ENCODE peak calls at places on chromosomes 1 and 21, in ten cellular contexts. One of them, this sample, is unnamed.

GRCh38 chr1:246104927-246105326 is 402.2 kb downstream of the SMYD3 start:
- DNase-seq in H9: no peak
- DNase-seq in fibroblast of lung: peak; percentile 11
- DNase-seq in neuronal stem cell: no peak
- DNase-seq in GM23248: no peak
- DNase-seq in mesenchymal stem cell: no peak
- DNase-seq in IMR-90: no peak
- DNase-seq in HCT116: no peak
- DNase-seq in neural progenitor cell: no peak
- DNase-seq in K562: peak; percentile 29
- DNase-seq in this sample: no peak

GRCh38 chr1:209057083-209057482 is 526.4 kb upstream of the CAMK1G start:
- DNase-seq in H9: no peak
- DNase-seq in fibroblast of lung: no peak
- DNase-seq in neuronal stem cell: no peak
- DNase-seq in GM23248: no peak
- DNase-seq in mesenchymal stem cell: no peak
- DNase-seq in IMR-90: no peak
- DNase-seq in HCT116: no peak
- DNase-seq in neural progenitor cell: no peak
- DNase-seq in K562: no peak
- DNase-seq in this sample: no peak

GRCh38 chr1:85707267-85707989 is 805 bp downstream of the ZNHIT6 start:
- DNase-seq in H9: no peak
- DNase-seq in fibroblast of lung: peak; percentile 7
- DNase-seq in neuronal stem cell: no peak
- DNase-seq in GM23248: peak; percentile 43
- DNase-seq in mesenchymal stem cell: peak; percentile 13
- DNase-seq in IMR-90: no peak
- DNase-seq in HCT116: no peak
- DNase-seq in neural progenitor cell: no peak
- DNase-seq in K562: no peak
- DNase-seq in this sample: no peak

GRCh38 chr1:245666412-245666811 is 511.6 kb downstream of the KIF26B start:
- DNase-seq in H9: no peak
- DNase-seq in fibroblast of lung: no peak
- DNase-seq in neuronal stem cell: no peak
- DNase-seq in GM23248: no peak
- DNase-seq in mesenchymal stem cell: no peak
- DNase-seq in IMR-90: no peak
- DNase-seq in HCT116: no peak
- DNase-seq in neural progenitor cell: no peak
- DNase-seq in K562: no peak
- DNase-seq in this sample: no peak

GRCh38 chr21:16588433-16588860 is 858.7 kb downstream of the USP25 start:
- DNase-seq in H9: peak; percentile 59
- DNase-seq in fibroblast of lung: peak; percentile 92
- DNase-seq in neuronal stem cell: peak; percentile 32
- DNase-seq in GM23248: peak; percentile 96
- DNase-seq in mesenchymal stem cell: peak; percentile 73
- DNase-seq in IMR-90: peak; percentile 84
- DNase-seq in HCT116: no peak
- DNase-seq in neural progenitor cell: peak; percentile 75
- DNase-seq in K562: no peak
- DNase-seq in this sample: peak; percentile 86

GRCh38 chr21:46157396-46157986 is 2.1 kb upstream of the FTCD start:
- DNase-seq in H9: peak; percentile 12
- DNase-seq in fibroblast of lung: no peak
- DNase-seq in neuronal stem cell: no peak
- DNase-seq in GM23248: no peak
- DNase-seq in mesenchymal stem cell: no peak
- DNase-seq in IMR-90: no peak
- DNase-seq in HCT116: no peak
- DNase-seq in neural progenitor cell: no peak
- DNase-seq in K562: no peak
- DNase-seq in this sample: no peak

GRCh38 chr1:89918794-89919155 is 76.1 kb upstream of the ZNF326 start:
- DNase-seq in H9: no peak
- DNase-seq in fibroblast of lung: no peak
- DNase-seq in neuronal stem cell: no peak
- DNase-seq in GM23248: no peak
- DNase-seq in mesenchymal stem cell: no peak
- DNase-seq in IMR-90: no peak
- DNase-seq in HCT116: no peak
- DNase-seq in neural progenitor cell: no peak
- DNase-seq in K562: no peak
- DNase-seq in this sample: no peak

GRCh38 chr1:204545202-204545601 is 29.0 kb downstream of the MDM4 start:
- DNase-seq in H9: no peak
- DNase-seq in fibroblast of lung: peak; percentile 29
- DNase-seq in neuronal stem cell: no peak
- DNase-seq in GM23248: peak; percentile 61
- DNase-seq in mesenchymal stem cell: peak; percentile 43
- DNase-seq in IMR-90: peak; percentile 58
- DNase-seq in HCT116: no peak
- DNase-seq in neural progenitor cell: no peak
- DNase-seq in K562: no peak
- DNase-seq in this sample: no peak

GRCh38 chr1:180524915-180525695 is 22.7 kb upstream of the ACBD6 start:
- DNase-seq in H9: no peak
- DNase-seq in fibroblast of lung: no peak
- DNase-seq in neuronal stem cell: no peak
- DNase-seq in GM23248: no peak
- DNase-seq in mesenchymal stem cell: no peak
- DNase-seq in IMR-90: no peak
- DNase-seq in HCT116: no peak
- DNase-seq in neural progenitor cell: no peak
- DNase-seq in K562: no peak
- DNase-seq in this sample: no peak

GRCh38 chr1:192270398-192270797 is 46.4 kb upstream of the RGS21 start:
- DNase-seq in H9: no peak
- DNase-seq in fibroblast of lung: no peak
- DNase-seq in neuronal stem cell: no peak
- DNase-seq in GM23248: no peak
- DNase-seq in mesenchymal stem cell: no peak
- DNase-seq in IMR-90: peak; percentile 50
- DNase-seq in HCT116: no peak
- DNase-seq in neural progenitor cell: no peak
- DNase-seq in K562: no peak
- DNase-seq in this sample: no peak

GRCh38 chr21:27244356-27244755 is 277.5 kb upstream of the ADAMTS5 start:
- DNase-seq in H9: no peak
- DNase-seq in fibroblast of lung: no peak
- DNase-seq in neuronal stem cell: no peak
- DNase-seq in GM23248: peak; percentile 69
- DNase-seq in mesenchymal stem cell: no peak
- DNase-seq in IMR-90: peak; percentile 15
- DNase-seq in HCT116: no peak
- DNase-seq in neural progenitor cell: no peak
- DNase-seq in K562: no peak
- DNase-seq in this sample: no peak

GRCh38 chr1:203406446-203407045 is 55.6 kb upstream of the FMOD start:
- DNase-seq in H9: no peak
- DNase-seq in fibroblast of lung: no peak
- DNase-seq in neuronal stem cell: no peak
- DNase-seq in GM23248: peak; percentile 40
- DNase-seq in mesenchymal stem cell: peak; percentile 22
- DNase-seq in IMR-90: no peak
- DNase-seq in HCT116: no peak
- DNase-seq in neural progenitor cell: no peak
- DNase-seq in K562: no peak
- DNase-seq in this sample: peak; percentile 80

GRCh38 chr1:203405703-203406430 is 54.9 kb upstream of the FMOD start:
- DNase-seq in H9: no peak
- DNase-seq in fibroblast of lung: no peak
- DNase-seq in neuronal stem cell: no peak
- DNase-seq in GM23248: peak; percentile 14
- DNase-seq in mesenchymal stem cell: no peak
- DNase-seq in IMR-90: no peak
- DNase-seq in HCT116: no peak
- DNase-seq in neural progenitor cell: no peak
- DNase-seq in K562: no peak
- DNase-seq in this sample: no peak

GRCh38 chr1:203410117-203410900 is 59.4 kb upstream of the FMOD start:
- DNase-seq in H9: no peak
- DNase-seq in fibroblast of lung: no peak
- DNase-seq in neuronal stem cell: no peak
- DNase-seq in GM23248: no peak
- DNase-seq in mesenchymal stem cell: no peak
- DNase-seq in IMR-90: no peak
- DNase-seq in HCT116: no peak
- DNase-seq in neural progenitor cell: no peak
- DNase-seq in K562: no peak
- DNase-seq in this sample: no peak

GRCh38 chr1:203407301-203407700 is 56.4 kb upstream of the FMOD start:
- DNase-seq in H9: no peak
- DNase-seq in fibroblast of lung: no peak
- DNase-seq in neuronal stem cell: no peak
- DNase-seq in GM23248: peak; percentile 35
- DNase-seq in mesenchymal stem cell: no peak
- DNase-seq in IMR-90: no peak
- DNase-seq in HCT116: no peak
- DNase-seq in neural progenitor cell: no peak
- DNase-seq in K562: no peak
- DNase-seq in this sample: no peak

DNA sequence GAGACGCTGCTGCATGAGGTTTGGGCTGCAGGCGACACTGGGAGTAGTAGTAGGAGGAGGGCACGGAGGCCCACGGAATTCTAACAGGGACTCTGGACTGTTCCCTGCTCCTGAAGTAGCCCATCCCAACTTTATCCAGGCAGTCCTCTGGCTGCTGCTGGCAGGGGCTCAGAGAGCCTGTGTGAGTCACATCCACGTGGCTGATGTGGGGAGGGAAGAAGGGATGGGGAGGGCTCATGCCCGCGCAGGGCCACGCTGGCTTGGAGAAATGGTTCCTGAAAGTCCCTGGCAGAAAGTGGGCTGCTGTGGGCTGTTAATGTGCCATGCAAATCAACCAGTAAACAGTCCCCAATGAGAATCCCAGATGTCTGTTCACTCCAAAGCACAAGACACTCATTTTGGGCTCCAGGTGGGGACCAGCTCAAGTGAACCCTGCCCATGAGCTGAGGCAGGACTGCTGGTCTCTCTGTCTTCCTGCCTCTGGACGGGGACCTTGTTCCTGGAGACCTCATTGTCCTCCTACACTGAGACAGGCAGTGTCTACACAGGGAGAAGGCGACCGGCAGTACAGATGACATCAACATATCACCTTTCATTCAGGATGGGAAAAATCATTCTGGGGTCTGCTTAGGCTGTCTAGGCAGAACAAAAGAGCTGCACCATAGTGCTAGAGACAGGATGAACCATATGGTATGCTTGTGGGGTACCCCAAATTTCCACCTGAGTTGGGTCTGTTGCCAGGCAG is 57.7 kb upstream of the FMOD start:
- DNase-seq in H9: no peak
- DNase-seq in fibroblast of lung: peak; percentile 84
- DNase-seq in neuronal stem cell: no peak
- DNase-seq in GM23248: peak; percentile 88
- DNase-seq in mesenchymal stem cell: peak; percentile 48
- DNase-seq in IMR-90: peak; percentile 82
- DNase-seq in HCT116: no peak
- DNase-seq in neural progenitor cell: no peak
- DNase-seq in K562: no peak
- DNase-seq in this sample: peak; percentile 88
- H2AFZ ChIP-seq in H9: no peak overlapping the region
- H2AFZ ChIP-seq in fibroblast of lung: peak overlapping the region; percentile 56
- H2AFZ ChIP-seq in neuronal stem cell: no peak overlapping the region
- H2AFZ ChIP-seq in GM23248: peak overlapping the region; percentile 83
- H2AFZ ChIP-seq in mesenchymal stem cell: no peak overlapping the region
- H2AFZ ChIP-seq in IMR-90: peak overlapping the region; percentile 89
- H2AFZ ChIP-seq in HCT116: no peak overlapping the region
- H2AFZ ChIP-seq in neural progenitor cell: peak overlapping the region; percentile 74
- H2AFZ ChIP-seq in K562: no peak overlapping the region
- H2AFZ ChIP-seq in this sample: peak overlapping the region; percentile 98

DNA sequence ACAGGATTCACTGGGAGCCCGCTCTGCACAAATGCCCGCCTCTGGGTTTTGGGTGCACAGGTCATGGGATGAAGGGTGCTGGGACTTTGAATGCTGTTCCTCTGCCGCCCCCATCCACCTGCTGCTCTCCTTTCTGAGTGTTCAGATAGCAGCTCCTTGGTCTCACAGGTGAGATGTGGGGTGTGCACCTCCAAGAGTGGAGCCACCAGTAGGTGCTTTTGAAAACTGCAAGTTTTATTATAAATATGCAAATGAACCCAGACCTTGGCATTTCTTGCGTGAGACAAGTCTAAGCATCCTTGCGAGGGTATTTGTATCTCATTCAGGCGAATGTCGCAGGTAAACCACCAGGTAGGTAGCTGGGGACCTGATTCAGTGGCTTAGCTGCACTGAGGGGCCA is 30.2 kb downstream of the OBSCN start:
- DNase-seq in H9: no peak
- DNase-seq in fibroblast of lung: no peak
- DNase-seq in neuronal stem cell: no peak
- DNase-seq in GM23248: no peak
- DNase-seq in mesenchymal stem cell: no peak
- DNase-seq in IMR-90: no peak
- DNase-seq in HCT116: no peak
- DNase-seq in neural progenitor cell: no peak
- DNase-seq in K562: no peak
- DNase-seq in this sample: no peak
- H2AFZ ChIP-seq in H9: no peak overlapping the region
- H2AFZ ChIP-seq in fibroblast of lung: no peak overlapping the region
- H2AFZ ChIP-seq in neuronal stem cell: no peak overlapping the region
- H2AFZ ChIP-seq in GM23248: no peak overlapping the region
- H2AFZ ChIP-seq in mesenchymal stem cell: no peak overlapping the region
- H2AFZ ChIP-seq in IMR-90: no peak overlapping the region
- H2AFZ ChIP-seq in HCT116: no peak overlapping the region
- H2AFZ ChIP-seq in neural progenitor cell: no peak overlapping the region
- H2AFZ ChIP-seq in K562: no peak overlapping the region
- H2AFZ ChIP-seq in this sample: no peak overlapping the region

GRCh38 chr1:88787023-88787903 is 103.2 kb downstream of the PKN2 start:
- DNase-seq in H9: no peak
- DNase-seq in fibroblast of lung: no peak
- DNase-seq in neuronal stem cell: no peak
- DNase-seq in GM23248: no peak
- DNase-seq in mesenchymal stem cell: no peak
- DNase-seq in IMR-90: no peak
- DNase-seq in HCT116: no peak
- DNase-seq in neural progenitor cell: no peak
- DNase-seq in K562: no peak
- DNase-seq in this sample: no peak

GRCh38 chr1:88791192-88791591 is 100.2 kb downstream of the GTF2B start:
- DNase-seq in H9: no peak
- DNase-seq in fibroblast of lung: no peak
- DNase-seq in neuronal stem cell: no peak
- DNase-seq in GM23248: peak; percentile 33
- DNase-seq in mesenchymal stem cell: peak; percentile 11
- DNase-seq in IMR-90: peak; percentile 12
- DNase-seq in HCT116: no peak
- DNase-seq in neural progenitor cell: no peak
- DNase-seq in K562: no peak
- DNase-seq in this sample: no peak
- H2AFZ ChIP-seq in H9: no peak overlapping the region
- H2AFZ ChIP-seq in fibroblast of lung: no peak overlapping the region
- H2AFZ ChIP-seq in neuronal stem cell: no peak overlapping the region
- H2AFZ ChIP-seq in GM23248: no peak overlapping the region
- H2AFZ ChIP-seq in mesenchymal stem cell: no peak overlapping the region
- H2AFZ ChIP-seq in IMR-90: no peak overlapping the region
- H2AFZ ChIP-seq in HCT116: no peak overlapping the region
- H2AFZ ChIP-seq in neural progenitor cell: no peak overlapping the region
- H2AFZ ChIP-seq in K562: no peak overlapping the region
- H2AFZ ChIP-seq in this sample: no peak overlapping the region

GRCh38 chr1:224298344-224299330 is 31.3 kb downstream of the NVL start:
- DNase-seq in H9: no peak
- DNase-seq in fibroblast of lung: no peak
- DNase-seq in neuronal stem cell: no peak
- DNase-seq in GM23248: no peak
- DNase-seq in mesenchymal stem cell: no peak
- DNase-seq in IMR-90: no peak
- DNase-seq in HCT116: no peak
- DNase-seq in neural progenitor cell: no peak
- DNase-seq in K562: no peak
- DNase-seq in this sample: no peak
- H2AFZ ChIP-seq in H9: no peak overlapping the region
- H2AFZ ChIP-seq in fibroblast of lung: no peak overlapping the region
- H2AFZ ChIP-seq in neuronal stem cell: no peak overlapping the region
- H2AFZ ChIP-seq in GM23248: no peak overlapping the region
- H2AFZ ChIP-seq in mesenchymal stem cell: no peak overlapping the region
- H2AFZ ChIP-seq in IMR-90: no peak overlapping the region
- H2AFZ ChIP-seq in HCT116: no peak overlapping the region
- H2AFZ ChIP-seq in neural progenitor cell: no peak overlapping the region
- H2AFZ ChIP-seq in K562: no peak overlapping the region
- H2AFZ ChIP-seq in this sample: no peak overlapping the region

This sample was measured in osteoblast.